ENCODE peak calls at places on chromosomes 11 and 22, in eight cellular contexts. K is HepG2, L is right lobe of liver, Z is A549, Q is GM12878, E is IMR-90, J is body of pancreas, C is K562. V is an unnamed sample.

GRCh38 chr22:24578355-24579241 is 14.3 kb downstream of the LRRC75B start:
- ATAC-seq in K (peak; percentile 74), L (peak; percentile 81), Z (peak; percentile 62), Q (no peak), E (peak; percentile 33), J (no peak), C (peak; percentile 22), V (no peak)

GRCh38 chr22:37300551-37301017 is 18.3 kb downstream of the CYTH4 start:
- ATAC-seq in K (no peak), L (peak; percentile 57), Z (no peak), Q (no peak), E (no peak), J (no peak), C (no peak), V (peak; percentile 43)

GRCh38 chr11:118311518-118311917 is 7.0 kb downstream of the CD3E start:
- ATAC-seq in K (no peak), L (no peak), Z (no peak), Q (no peak), E (no peak), J (no peak), C (peak; percentile 41), V (no peak)

GRCh38 chr22:17744430-17744829 is 29.8 kb downstream of the BID start:
- ATAC-seq in K (no peak), L (no peak), Z (no peak), Q (no peak), E (no peak), J (no peak), C (no peak), V (no peak)

GRCh38 chr11:92707173-92707619 is 262.3 kb upstream of the MTNR1B start:
- ATAC-seq in K (no peak), L (no peak), Z (no peak), Q (no peak), E (no peak), J (no peak), C (no peak), V (peak; percentile 31)

GRCh38 chr22:22663861-22664800 is 19.7 kb downstream of the GGTLC2 start:
- ATAC-seq in K (no peak), L (no peak), Z (no peak), Q (no peak), E (no peak), J (no peak), C (no peak), V (no peak)

GRCh38 chr22:46863794-46864193 is 101.3 kb downstream of the TBC1D22A start:
- ATAC-seq in K (peak; percentile 83), L (peak; percentile 24), Z (no peak), Q (no peak), E (no peak), J (no peak), C (no peak), V (no peak)

GRCh38 chr11:19345848-19346681 is 105.3 kb upstream of the E2F8 start:
- ATAC-seq in K (no peak), L (peak; percentile 53), Z (peak; percentile 35), Q (peak; percentile 66), E (peak; percentile 42), J (peak; percentile 39), C (peak; percentile 55), V (peak; percentile 46)

GRCh38 chr22:37137903-37138665 is 11.6 kb downstream of the IL2RB start:
- ATAC-seq in K (no peak), L (no peak), Z (no peak), Q (peak; percentile 5), E (no peak), J (no peak), C (no peak), V (no peak)

GRCh38 chr11:69018924-69019323 is 5.9 kb upstream of the MRGPRF start:
- ATAC-seq in K (peak; percentile 57), L (no peak), Z (no peak), Q (no peak), E (no peak), J (no peak), C (no peak), V (peak; percentile 55)

GRCh38 chr11:87425391-87425790 is 387.7 kb downstream of the TMEM135 start:
- ATAC-seq in K (no peak), L (no peak), Z (no peak), Q (no peak), E (peak; percentile 47), J (no peak), C (no peak), V (no peak)

GRCh38 chr11:125626381-125626950 is 1.5 kb downstream of the CHEK1 start:
- ATAC-seq in K (peak; percentile 69), L (peak; percentile 35), Z (peak; percentile 80), Q (peak; percentile 70), E (peak; percentile 21), J (no peak), C (peak; percentile 77), V (no peak)

GRCh38 chr11:95230054-95231034 is 658 bp downstream of the SESN3 start:
- ATAC-seq in K (peak; percentile 42), L (peak; percentile 5), Z (peak; percentile 52), Q (peak; percentile 12), E (peak; percentile 16), J (peak; percentile 7), C (peak; percentile 62), V (peak; percentile 17)

GRCh38 chr22:34917239-34917638 is 148.7 kb upstream of the ISX start:
- ATAC-seq in K (no peak), L (no peak), Z (no peak), Q (no peak), E (no peak), J (no peak), C (no peak), V (no peak)

GRCh38 chr11:30991802-30992512 is 377.6 kb downstream of the DCDC1 start:
- ATAC-seq in K (peak; percentile 27), L (peak; percentile 36), Z (peak; percentile 73), Q (peak; percentile 52), E (no peak), J (no peak), C (no peak), V (no peak)

GRCh38 chr22:27719535-27720227 is 81.9 kb downstream of the MN1 start:
- ATAC-seq in K (no peak), L (no peak), Z (no peak), Q (no peak), E (no peak), J (no peak), C (peak; percentile 89), V (no peak)
- H3K27ac ChIP-seq in K (no peak overlapping the region), L (no peak overlapping the region), Z (peak overlapping the region; percentile 92), Q (no peak overlapping the region), E (no peak overlapping the region), J (no peak overlapping the region), C (peak overlapping the region; percentile 31), V (peak overlapping the region; percentile 80)

GRCh38 chr11:35786918-35787557 is 124.5 kb downstream of the TRIM44 start:
- ATAC-seq in K (no peak), L (no peak), Z (no peak), Q (no peak), E (peak; percentile 77), J (no peak), C (no peak), V (no peak)
- TF ChIP-seq POLR2A in K (no peak), L (no peak), Z (no peak), Q (no peak), E (no peak), J (no peak), C (no peak), V (no peak)

DNA sequence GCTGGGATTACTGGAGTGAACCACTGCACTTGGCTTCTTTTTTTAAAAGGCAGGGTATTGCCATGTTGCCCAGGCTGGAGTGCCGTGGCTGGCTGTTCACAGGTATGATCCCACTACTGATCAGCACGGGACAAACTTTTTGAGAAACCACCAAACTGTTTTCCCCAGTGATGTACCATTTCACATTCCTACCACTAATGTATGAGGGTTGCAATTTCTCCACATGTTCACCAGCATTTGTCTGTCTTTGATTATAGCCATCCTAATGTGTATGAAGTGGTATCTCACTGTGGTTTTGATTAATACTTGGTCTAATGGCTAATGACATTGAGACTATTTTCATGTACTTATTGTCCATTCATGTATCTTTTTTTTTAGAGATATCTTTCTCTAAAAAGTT is 41.5 kb upstream of the EP300 start:
- ATAC-seq in K (no peak), L (no peak), Z (no peak), Q (no peak), E (no peak), J (no peak), C (no peak), V (no peak)
- TF ChIP-seq CTCF in K (no peak), L (no peak), Z (no peak), Q (no peak), E (peak; percentile 27), J (no peak), C (no peak), V (no peak)

GRCh38 chr11:122032317-122032716 is 83.7 kb downstream of the BLID start:
- ATAC-seq in K (no peak), L (no peak), Z (no peak), Q (no peak), E (no peak), J (no peak), C (no peak), V (peak; percentile 61)

GRCh38 chr11:122036493-122036892 is 79.5 kb downstream of the BLID start:
- ATAC-seq in K (no peak), L (no peak), Z (no peak), Q (no peak), E (no peak), J (no peak), C (no peak), V (no peak)

GRCh38 chr11:122036022-122036421 is 80.0 kb downstream of the BLID start:
- ATAC-seq in K (no peak), L (no peak), Z (no peak), Q (no peak), E (peak; percentile 22), J (no peak), C (no peak), V (peak; percentile 39)

GRCh38 chr11:122033631-122034030 is 82.4 kb downstream of the BLID start:
- ATAC-seq in K (no peak), L (no peak), Z (no peak), Q (no peak), E (no peak), J (no peak), C (no peak), V (no peak)

DNA sequence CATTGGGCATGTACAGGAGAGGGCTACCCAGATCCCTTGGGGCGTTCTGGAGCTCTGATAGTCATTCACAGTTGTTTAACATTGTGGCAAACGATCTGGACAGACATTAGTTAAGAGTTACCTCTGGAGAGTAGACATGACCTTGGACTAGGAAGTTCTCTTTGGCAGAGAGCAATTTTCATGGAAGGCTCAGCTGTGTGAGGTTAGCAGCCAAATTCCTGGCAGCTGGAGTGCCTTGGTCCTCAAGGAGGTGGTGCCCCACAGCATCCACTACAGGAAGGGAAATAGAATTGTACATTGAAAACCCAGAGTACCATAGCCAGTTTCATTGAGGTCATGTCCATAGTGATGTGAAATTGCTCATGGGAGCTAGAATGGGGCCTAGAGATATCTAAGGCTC is 82.8 kb downstream of the BLID start:
- ATAC-seq in K (no peak), L (no peak), Z (no peak), Q (no peak), E (no peak), J (no peak), C (no peak), V (no peak)
- H3K27ac ChIP-seq in K (no peak overlapping the region), L (no peak overlapping the region), Z (no peak overlapping the region), Q (no peak overlapping the region), E (no peak overlapping the region), J (no peak overlapping the region), C (no peak overlapping the region), V (no peak overlapping the region)

V was measured in gastroesophageal sphincter.